ENCODE peak calls at places on chromosome 17, in four cellular contexts. Z is fibroblast of villous mesenchyme, X is SK-N-SH, K is endodermal cell. H is an unnamed sample.

GRCh38 chr17:40963838-40964237 is 2.9 kb downstream of the KRT39 start:
- DNase-seq in Z (peak; percentile 42), X (peak; percentile 19), K (no peak), H (peak; percentile 20)

GRCh38 chr17:73575470-73576235 is 68.6 kb downstream of the SDK2 start:
- DNase-seq in Z (no peak), X (peak; percentile 71), K (no peak), H (no peak)

GRCh38 chr17:35765731-35766488 is 5.2 kb downstream of the C17orf50 start:
- DNase-seq in Z (no peak), X (peak; percentile 22), K (no peak), H (no peak)

GRCh38 chr17:67528751-67529436 is 151.8 kb downstream of the PITPNC1 start:
- DNase-seq in Z (peak; percentile 83), X (peak; percentile 94), K (peak; percentile 94), H (peak; percentile 75)

GRCh38 chr17:19714542-19715411 is 1.6 kb downstream of the SLC47A2 start:
- DNase-seq in Z (no peak), X (no peak), K (peak; percentile 83), H (no peak)

GRCh38 chr17:34711646-34712045 is 132.3 kb downstream of the TMEM132E start:
- DNase-seq in Z (no peak), X (no peak), K (peak; percentile 36), H (no peak)

GRCh38 chr17:51701501-51701900 is 441.2 kb downstream of the UTP18 start:
- DNase-seq in Z (no peak), X (no peak), K (no peak), H (no peak)

GRCh38 chr17:13940858-13941665 is 128.2 kb upstream of the COX10 start:
- DNase-seq in Z (no peak), X (no peak), K (peak; percentile 73), H (peak; percentile 22)

GRCh38 chr17:17837966-17838962 is 1.5 kb upstream of the SREBF1 start:
- DNase-seq in Z (peak; percentile 62), X (no peak), K (peak; percentile 93), H (peak; percentile 46)

GRCh38 chr17:67016039-67016762 is 28.2 kb upstream of the CACNG1 start:
- DNase-seq in Z (no peak), X (no peak), K (peak; percentile 95), H (no peak)

GRCh38 chr17:73058022-73058421 is 34.5 kb downstream of the SLC39A11 start:
- DNase-seq in Z (no peak), X (no peak), K (no peak), H (peak; percentile 17)

GRCh38 chr17:21285164-21286065 is 904 bp downstream of the MAP2K3 start:
- DNase-seq in Z (peak; percentile 79), X (peak; percentile 33), K (peak; percentile 73), H (peak; percentile 79)

GRCh38 chr17:5241861-5242671 is 7.4 kb upstream of the SCIMP start:
- DNase-seq in Z (no peak), X (no peak), K (no peak), H (no peak)

GRCh38 chr17:73285603-73285908 is 23.9 kb upstream of the CPSF4L start:
- DNase-seq in Z (no peak), X (no peak), K (no peak), H (no peak)

GRCh38 chr17:47850692-47851573 is at the start of gene SP6:
- DNase-seq in Z (peak; percentile 51), X (peak; percentile 89), K (peak; percentile 98), H (peak; percentile 47)

GRCh38 chr17:27224526-27225315 is 69.2 kb upstream of the WSB1 start:
- DNase-seq in Z (peak; percentile 33), X (no peak), K (no peak), H (no peak)

GRCh38 chr17:58520843-58521430 is 6.5 kb upstream of the MTMR4 start:
- DNase-seq in Z (no peak), X (peak; percentile 42), K (peak; percentile 90), H (peak; percentile 34)

GRCh38 chr17:39960406-39961053 is 2.3 kb upstream of the GSDMA start:
- DNase-seq in Z (no peak), X (no peak), K (no peak), H (no peak)

GRCh38 chr17:76918811-76919210 is 50.6 kb downstream of the MGAT5B start:
- DNase-seq in Z (no peak), X (no peak), K (no peak), H (no peak)

GRCh38 chr17:3512512-3513171 is 36.8 kb downstream of the ASPA start:
- DNase-seq in Z (peak; percentile 55), X (no peak), K (peak; percentile 70), H (peak; percentile 60)

GRCh38 chr17:76726231-76726765 is at the start of gene JMJD6:
- DNase-seq in Z (peak; percentile 98), X (peak; percentile 99), K (peak; percentile 100), H (peak; percentile 97)

GRCh38 chr17:31105991-31106390 is 11.2 kb downstream of the NF1 start:
- DNase-seq in Z (no peak), X (no peak), K (no peak), H (no peak)
- H3K4me3 ChIP-seq in Z (no peak overlapping the region), X (no peak overlapping the region), K (no peak overlapping the region), H (no peak overlapping the region)

GRCh38 chr17:42980766-42981397 is 517 bp downstream of the RUNDC1 start:
- DNase-seq in Z (peak; percentile 52), X (peak; percentile 65), K (peak; percentile 85), H (peak; percentile 56)
- TF ChIP-seq CTCF in Z (no peak), X (no peak), K (peak; percentile 57), H (no peak)

GRCh38 chr17:81396278-81396721 is 1.0 kb downstream of the BAHCC1 start:
- DNase-seq in Z (no peak), X (no peak), K (no peak), H (no peak)

GRCh38 chr17:81398855-81399451 is 3.7 kb downstream of the BAHCC1 start:
- DNase-seq in Z (peak; percentile 46), X (no peak), K (no peak), H (no peak)

GRCh38 chr17:81398170-81398854 is 3.1 kb downstream of the BAHCC1 start:
- DNase-seq in Z (peak; percentile 62), X (peak; percentile 68), K (peak; percentile 89), H (peak; percentile 52)

GRCh38 chr17:81396722-81397313 is 1.6 kb downstream of the BAHCC1 start:
- DNase-seq in Z (peak; percentile 44), X (peak; percentile 67), K (no peak), H (no peak)

DNA sequence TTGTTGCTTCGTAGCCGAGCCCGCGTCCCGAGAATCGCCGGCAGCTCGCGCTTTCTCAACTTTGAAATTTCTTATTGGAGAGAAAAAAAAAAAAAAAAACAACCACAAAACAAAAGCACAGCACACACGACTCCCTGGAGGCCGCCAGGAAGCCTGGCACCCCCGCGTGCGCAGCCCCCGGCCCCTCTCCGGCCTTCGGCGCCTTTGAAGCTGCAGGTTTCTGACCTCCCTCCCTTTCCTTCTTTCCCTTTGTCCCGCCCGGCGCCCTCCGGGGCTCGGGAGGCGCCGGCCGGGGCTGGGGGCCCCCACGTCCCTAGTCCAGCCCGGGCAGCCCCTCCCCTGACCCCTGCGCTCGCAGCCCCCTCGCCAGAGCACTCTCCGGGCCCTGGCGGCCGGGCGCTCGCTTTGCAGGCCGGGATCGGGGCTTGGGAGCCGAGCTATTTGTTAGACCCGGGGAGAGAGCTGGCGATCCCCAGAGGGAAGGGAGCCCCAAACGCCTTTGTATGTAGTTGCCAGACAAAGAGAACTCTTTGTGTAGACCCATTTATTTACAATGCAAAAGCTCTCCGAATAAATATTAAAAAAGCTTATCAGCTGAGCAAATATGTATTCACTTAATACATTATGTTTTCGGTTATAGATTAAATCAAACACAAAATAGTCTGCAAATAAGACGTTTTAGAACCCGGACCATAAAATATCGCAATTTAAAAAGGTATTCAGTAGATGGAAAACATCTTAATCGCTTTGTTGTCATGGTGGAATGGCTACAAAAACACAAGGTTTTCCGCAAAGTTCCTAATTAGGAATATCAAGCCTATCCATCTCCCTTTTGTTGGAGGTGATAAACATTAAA is 2.3 kb downstream of the BAHCC1 start:
- DNase-seq in Z (peak; percentile 71), X (peak; percentile 88), K (peak; percentile 98), H (peak; percentile 70)
- H3K4me3 ChIP-seq in Z (peak overlapping the region; percentile 75), X (peak overlapping the region; percentile 80), K (peak overlapping the region; percentile 89), H (peak overlapping the region; percentile 71)

DNA sequence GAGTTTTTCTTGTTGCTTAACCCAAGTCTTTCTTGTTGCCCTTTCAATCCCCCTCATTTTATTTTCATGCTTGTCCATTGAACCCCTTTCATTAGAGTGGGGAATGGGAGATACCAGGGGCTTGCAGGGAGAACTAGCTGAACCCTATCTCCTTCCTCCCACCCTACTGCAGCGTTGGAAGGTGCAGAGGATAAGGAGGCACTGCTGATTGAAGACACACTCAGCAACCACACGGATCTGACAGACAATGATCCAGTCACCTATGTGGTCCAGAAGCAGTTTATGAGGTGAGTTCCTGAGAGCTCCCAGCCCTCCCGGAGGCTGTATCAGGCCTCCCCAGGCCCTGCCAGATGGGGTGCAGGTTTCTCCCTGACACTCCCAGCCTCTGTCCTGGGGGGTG is 32.5 kb downstream of the ANKRD40 start:
- DNase-seq in Z (no peak), X (no peak), K (no peak), H (no peak)
- TF ChIP-seq CTCF in Z (no peak), X (no peak), K (no peak), H (no peak)

GRCh38 chr17:78367193-78367592 is 7.3 kb upstream of the SOCS3 start:
- DNase-seq in Z (no peak), X (no peak), K (peak; percentile 62), H (no peak)

GRCh38 chr17:78368348-78368747 is 8.5 kb upstream of the SOCS3 start:
- DNase-seq in Z (no peak), X (no peak), K (no peak), H (no peak)

GRCh38 chr17:78366109-78366848 is 6.4 kb upstream of the SOCS3 start:
- DNase-seq in Z (peak; percentile 80), X (no peak), K (peak; percentile 86), H (no peak)

GRCh38 chr17:78369791-78370381 is 8.6 kb upstream of the PGS1 start:
- DNase-seq in Z (peak; percentile 52), X (peak; percentile 88), K (peak; percentile 81), H (no peak)

GRCh38 chr17:78368854-78369495 is 9.1 kb upstream of the SOCS3 start:
- DNase-seq in Z (no peak), X (no peak), K (peak; percentile 58), H (no peak)
- H3K4me3 ChIP-seq in Z (no peak overlapping the region), X (no peak overlapping the region), K (no peak overlapping the region), H (no peak overlapping the region)

DNA sequence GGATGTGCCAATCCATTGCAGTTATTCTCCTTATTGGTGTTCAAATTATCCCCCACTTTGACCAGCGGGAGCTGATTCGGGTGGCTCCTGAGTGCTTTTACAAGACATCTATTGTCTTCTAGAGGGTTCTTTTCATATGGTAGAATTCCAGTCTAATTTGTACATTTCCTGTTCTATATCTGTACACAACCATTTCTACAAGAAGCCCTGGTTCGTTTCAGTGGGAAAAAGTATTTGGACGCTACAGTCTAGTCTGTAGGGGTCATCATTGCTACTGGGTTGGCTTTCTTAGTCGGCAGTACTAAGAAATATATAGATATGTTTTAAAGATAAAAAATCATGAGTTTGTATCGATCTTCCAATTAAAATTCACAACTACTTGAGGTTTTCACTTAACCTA is 262.6 kb downstream of the MAP2K6 start:
- DNase-seq in Z (no peak), X (no peak), K (no peak), H (peak; percentile 13)
- TF ChIP-seq CTCF in Z (peak; percentile 24), X (no peak), K (no peak), H (no peak)

H was measured in fibroblast of pulmonary artery.